ENCODE peak calls at places on chromosomes 3 and 15, in seven cellular contexts. M, I, J, P, D, S and X are unnamed samples.
A peak's percentile ranks its signal among the peaks of the same experiment; 100 is the strongest.

GRCh38 chr3:123069021-123069381 is 2.2 kb downstream of the PDIA5 start:
- DNase-seq in M (no peak), I (no peak), J (no peak), P (no peak), D (no peak), S (no peak), X (no peak)

GRCh38 chr3:13544293-13544831 is 4.6 kb upstream of the FBLN2 start:
- DNase-seq in M (no peak), I (no peak), J (peak; percentile 43), P (peak; percentile 78), D (peak; percentile 94), S (peak; percentile 97), X (peak; percentile 78)

GRCh38 chr3:110806924-110807323 is 264.7 kb upstream of the NECTIN3 start:
- DNase-seq in M (no peak), I (no peak), J (no peak), P (peak; percentile 53), D (peak; percentile 45), S (peak; percentile 22), X (no peak)

GRCh38 chr3:142447308-142447851 is 457 bp downstream of the XRN1 start:
- DNase-seq in M (no peak), I (peak; percentile 10), J (peak; percentile 25), P (peak; percentile 46), D (peak; percentile 42), S (peak; percentile 50), X (peak; percentile 51)

GRCh38 chr15:78284758-78285157 is 14.7 kb downstream of the SKIC8 start:
- DNase-seq in M (no peak), I (no peak), J (no peak), P (no peak), D (no peak), S (no peak), X (no peak)

GRCh38 chr3:142649996-142650693 is 54.0 kb downstream of the PLS1 start:
- DNase-seq in M (no peak), I (peak; percentile 5), J (no peak), P (no peak), D (no peak), S (peak; percentile 29), X (no peak)

GRCh38 chr3:11591401-11592266 is 52.1 kb downstream of the VGLL4 start:
- DNase-seq in M (no peak), I (peak; percentile 67), J (no peak), P (peak; percentile 87), D (peak; percentile 64), S (peak; percentile 96), X (peak; percentile 94)

GRCh38 chr3:146164071-146164470 is 3.1 kb upstream of the PLOD2 start:
- DNase-seq in M (no peak), I (no peak), J (no peak), P (no peak), D (peak; percentile 43), S (peak; percentile 62), X (no peak)

GRCh38 chr15:99963976-99964375 is 230.7 kb upstream of the LYSMD4 start:
- DNase-seq in M (peak; percentile 0), I (no peak), J (no peak), P (no peak), D (no peak), S (no peak), X (no peak)

GRCh38 chr15:70280781-70281180 is 183.1 kb upstream of the TLE3 start:
- DNase-seq in M (no peak), I (no peak), J (no peak), P (no peak), D (no peak), S (no peak), X (no peak)

GRCh38 chr3:52851348-52851747 is 16.5 kb upstream of the MUSTN1 start:
- DNase-seq in M (peak; percentile 87), I (no peak), J (no peak), P (peak; percentile 49), D (peak; percentile 49), S (peak; percentile 16), X (peak; percentile 56)
- TF ChIP-seq CTCF in M (peak; percentile 62), I (peak; percentile 54), J (peak; percentile 66), P (peak; percentile 74), D (peak; percentile 50), S (peak; percentile 53), X (peak; percentile 49)

GRCh38 chr15:67550522-67550921 is 8.0 kb downstream of the MAP2K5 start:
- DNase-seq in M (no peak), I (no peak), J (no peak), P (peak; percentile 34), D (peak; percentile 54), S (peak; percentile 10), X (peak; percentile 17)

GRCh38 chr15:67547836-67548531 is 5.5 kb downstream of the MAP2K5 start:
- DNase-seq in M (no peak), I (no peak), J (no peak), P (peak; percentile 73), D (peak; percentile 63), S (peak; percentile 61), X (peak; percentile 28)

GRCh38 chr15:67549736-67550135 is 7.2 kb downstream of the MAP2K5 start:
- DNase-seq in M (no peak), I (no peak), J (no peak), P (peak; percentile 9), D (peak; percentile 3), S (no peak), X (no peak)

GRCh38 chr15:67548532-67548852 is 6.0 kb downstream of the MAP2K5 start:
- DNase-seq in M (no peak), I (no peak), J (no peak), P (no peak), D (no peak), S (peak; percentile 9), X (no peak)

GRCh38 chr15:67548862-67549651 is 6.6 kb downstream of the MAP2K5 start:
- DNase-seq in M (peak; percentile 54), I (no peak), J (no peak), P (no peak), D (no peak), S (peak; percentile 15), X (no peak)
- H3K4me3 ChIP-seq in M (no peak overlapping the region), I (no peak overlapping the region), J (no peak overlapping the region), P (no peak overlapping the region), D (no peak overlapping the region), S (no peak overlapping the region), X (no peak overlapping the region)

DNA sequence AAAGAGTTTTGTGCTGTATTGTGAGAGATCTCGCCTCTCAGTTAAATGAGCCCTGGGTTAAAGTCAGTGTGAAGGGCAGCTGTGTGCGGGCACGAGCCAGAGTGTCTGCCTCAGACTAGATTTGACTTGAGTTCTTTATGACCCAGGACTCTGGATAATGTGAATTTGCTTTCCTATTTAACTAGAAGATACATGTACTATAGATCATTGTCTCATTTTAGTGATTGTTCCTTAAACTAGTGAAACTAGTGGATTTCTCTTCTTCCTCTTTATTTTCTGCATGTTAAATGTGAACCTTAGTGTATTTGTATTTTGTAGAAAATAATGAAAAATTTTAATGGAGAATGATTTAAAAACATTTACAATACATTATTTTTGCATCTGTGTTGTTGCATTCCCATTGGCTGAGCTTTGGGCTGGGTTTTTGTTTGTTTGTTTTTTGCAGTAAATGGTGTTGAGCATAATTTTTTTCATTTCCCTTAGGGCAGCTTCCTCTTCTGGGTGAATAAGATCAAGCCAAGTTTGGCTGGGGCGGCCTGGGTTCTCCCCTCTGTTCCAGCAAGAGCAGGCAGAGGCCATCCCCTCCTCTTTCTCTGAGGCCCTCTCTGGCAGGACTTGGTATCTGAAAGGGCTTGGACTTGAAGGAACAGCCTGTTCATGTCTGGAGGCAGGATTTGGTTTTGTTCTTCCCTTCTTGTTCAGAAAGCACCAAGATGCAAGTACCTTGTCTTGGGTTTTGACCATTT is 15.0 kb downstream of the GCSAM start:
- DNase-seq in M (no peak), I (no peak), J (no peak), P (no peak), D (no peak), S (no peak), X (no peak)
- TF ChIP-seq CTCF in M (no peak), I (no peak), J (no peak), P (no peak), D (no peak), S (no peak), X (peak; percentile 11)

GRCh38 chr3:196207159-196207832 is 3.9 kb downstream of the ZDHHC19 start:
- DNase-seq in M (peak; percentile 98), I (no peak), J (no peak), P (no peak), D (no peak), S (no peak), X (no peak)
- H3K4me3 ChIP-seq in M (peak overlapping the region; percentile 48), I (no peak overlapping the region), J (peak overlapping the region; percentile 53), P (peak overlapping the region; percentile 55), D (no peak overlapping the region), S (no peak overlapping the region), X (peak overlapping the region; percentile 54)

DNA sequence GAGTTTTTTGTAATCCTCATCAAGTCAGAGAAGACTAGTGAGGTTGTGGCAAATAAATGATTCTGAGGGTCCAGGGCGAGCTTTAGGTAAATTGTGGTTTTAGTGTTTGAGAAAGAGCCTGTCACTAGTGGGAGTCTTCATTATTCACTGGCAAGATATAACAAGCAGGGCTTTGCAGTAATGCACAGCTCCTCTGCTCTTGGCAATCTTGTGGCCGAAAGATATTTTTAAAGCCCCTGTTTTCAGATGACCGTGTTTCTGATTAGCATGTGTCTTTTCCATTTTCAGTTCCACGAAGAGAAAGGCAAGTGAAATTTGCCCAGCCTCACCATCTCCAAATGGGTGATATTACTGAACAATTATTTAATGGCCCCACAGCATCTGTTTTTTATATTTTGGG is 154.0 kb upstream of the BCL6 start:
- DNase-seq in M (no peak), I (no peak), J (no peak), P (no peak), D (no peak), S (no peak), X (no peak)
- TF ChIP-seq CTCF in M (no peak), I (no peak), J (no peak), P (no peak), D (no peak), S (no peak), X (no peak)

GRCh38 chr15:56245871-56246814 is 2.5 kb upstream of the RFX7 start:
- DNase-seq in M (peak; percentile 75), I (peak; percentile 84), J (peak; percentile 87), P (peak; percentile 83), D (peak; percentile 88), S (peak; percentile 81), X (peak; percentile 92)
- H3K4me3 ChIP-seq in M (peak overlapping the region; percentile 36), I (peak overlapping the region; percentile 33), J (peak overlapping the region; percentile 78), P (peak overlapping the region; percentile 21), D (peak overlapping the region; percentile 40), S (peak overlapping the region; percentile 34), X (peak overlapping the region; percentile 32)